ENCODE peak calls at places on chromosomes 11 and 22, in six cellular contexts. G, S, I, V, A and Q are unnamed samples.
A peak's percentile ranks its signal among the peaks of the same experiment; 100 is the strongest.

GRCh38 chr11:6725386-6725896 is 42.3 kb upstream of the MRPL17 start:
- DNase-seq in I (no peak), A (no peak), V (no peak), G (no peak), S (no peak), Q (no peak)

GRCh38 chr11:83219095-83219494 is 25.6 kb downstream of the ANKRD42 start:
- DNase-seq in S (no peak), V (no peak), I (no peak), A (no peak), G (no peak), Q (no peak)

GRCh38 chr11:8698379-8698851 is 15.8 kb downstream of the RPL27A start:
- DNase-seq in A (no peak), V (no peak), G (no peak), S (no peak), I (no peak), Q (no peak)

GRCh38 chr11:110565690-110566336 is 136.1 kb downstream of the FDX1 start:
- DNase-seq in V (no peak), S (no peak), G (no peak), A (no peak), I (peak; percentile 23), Q (peak; percentile 31)

GRCh38 chr22:43483669-43484068 is 71.9 kb downstream of the MPPED1 start:
- DNase-seq in S (no peak), G (no peak), V (no peak), A (no peak), I (no peak), Q (no peak)

GRCh38 chr11:5686426-5686825 is 1.6 kb upstream of the TRIM5 start:
- DNase-seq in A (no peak), I (no peak), S (no peak), G (no peak), V (no peak), Q (no peak)

GRCh38 chr11:48037709-48038468 is 57.5 kb downstream of the PTPRJ start:
- DNase-seq in V (no peak), G (no peak), I (no peak), S (no peak), A (no peak), Q (no peak)

GRCh38 chr11:72676874-72677341 is 2.7 kb upstream of the PDE2A start:
- DNase-seq in I (peak; percentile 80), S (peak; percentile 58), V (peak; percentile 61), A (peak; percentile 68), G (peak; percentile 70), Q (peak; percentile 85)

GRCh38 chr11:3129181-3129590 is 35.9 kb downstream of the OSBPL5 start:
- DNase-seq in G (no peak), S (no peak), I (no peak), V (no peak), A (no peak), Q (no peak)

GRCh38 chr11:66419825-66420224 is 1.0 kb upstream of the NPAS4 start:
- DNase-seq in G (no peak), A (no peak), I (no peak), V (no peak), S (no peak), Q (no peak)

GRCh38 chr11:121106812-121107211 is 5.8 kb downstream of the TECTA start:
- DNase-seq in S (no peak), I (no peak), V (no peak), A (no peak), G (no peak), Q (no peak)

GRCh38 chr22:30045901-30046715 is 34.2 kb upstream of the HORMAD2 start:
- DNase-seq in V (no peak), A (no peak), G (no peak), S (no peak), I (no peak), Q (no peak)

GRCh38 chr22:46410291-46410808 is 74.8 kb downstream of the TRMU start:
- DNase-seq in S (no peak), G (no peak), A (no peak), V (no peak), I (no peak), Q (no peak)

GRCh38 chr22:35437038-35437437 is 37.1 kb downstream of the MCM5 start:
- DNase-seq in A (no peak), S (no peak), V (no peak), I (no peak), G (no peak), Q (no peak)

GRCh38 chr11:13288375-13289029 is 10.9 kb downstream of the BMAL1 start:
- DNase-seq in G (no peak), V (no peak), A (peak; percentile 15), I (no peak), S (no peak), Q (no peak)

GRCh38 chr11:126477526-126478275 is 122.2 kb downstream of the ST3GAL4 start:
- DNase-seq in V (no peak), I (no peak), A (no peak), S (no peak), G (no peak), Q (no peak)

GRCh38 chr11:1742371-1742770 is 8.0 kb downstream of the IFITM10 start:
- DNase-seq in I (peak; percentile 26), G (no peak), V (no peak), A (no peak), S (no peak), Q (no peak)